ENCODE peak calls at places on chromosomes 16 and 17, in five cellular contexts. One of them, this sample, is unnamed.

GRCh38 chr16:57938936-57939871 is 31.7 kb downstream of the CNGB1 start:
- DNase-seq in tibial nerve: peak
- DNase-seq in cerebellum: no peak
- DNase-seq in H4: peak
- DNase-seq in lung: peak
- DNase-seq in this sample: peak

GRCh38 chr16:50594332-50595260 is 46.4 kb downstream of the NKD1 start:
- DNase-seq in H4: no peak
- DNase-seq in tibial nerve: no peak
- DNase-seq in cerebellum: no peak
- DNase-seq in lung: no peak
- DNase-seq in this sample: no peak

GRCh38 chr16:7938175-7938574 is 605.5 kb downstream of the RBFOX1 start:
- DNase-seq in H4: no peak
- DNase-seq in cerebellum: no peak
- DNase-seq in lung: no peak
- DNase-seq in tibial nerve: no peak
- DNase-seq in this sample: no peak

GRCh38 chr17:41792835-41793748 is 6.6 kb upstream of the JUP start:
- DNase-seq in H4: peak
- DNase-seq in cerebellum: no peak
- DNase-seq in lung: peak
- DNase-seq in tibial nerve: no peak
- DNase-seq in this sample: no peak

GRCh38 chr16:46727184-46727583 is 21.0 kb downstream of the MYLK3 start:
- DNase-seq in cerebellum: no peak
- DNase-seq in H4: no peak
- DNase-seq in lung: no peak
- DNase-seq in tibial nerve: no peak
- DNase-seq in this sample: no peak

GRCh38 chr17:67476787-67477335 is 99.8 kb downstream of the PITPNC1 start:
- DNase-seq in H4: no peak
- DNase-seq in tibial nerve: no peak
- DNase-seq in cerebellum: no peak
- DNase-seq in lung: no peak
- DNase-seq in this sample: no peak

GRCh38 chr17:41520821-41521521 is 2.3 kb upstream of the KRT15 start:
- DNase-seq in tibial nerve: no peak
- DNase-seq in cerebellum: no peak
- DNase-seq in H4: no peak
- DNase-seq in lung: no peak
- DNase-seq in this sample: no peak

GRCh38 chr16:50401355-50401754 is 32.6 kb upstream of the BRD7 start:
- DNase-seq in cerebellum: no peak
- DNase-seq in H4: no peak
- DNase-seq in lung: peak
- DNase-seq in tibial nerve: no peak
- DNase-seq in this sample: no peak

GRCh38 chr17:10646393-10646990 is 10.6 kb downstream of the MYH3 start:
- DNase-seq in cerebellum: peak
- DNase-seq in H4: peak
- DNase-seq in tibial nerve: peak
- DNase-seq in lung: peak
- DNase-seq in this sample: peak

GRCh38 chr16:88619859-88620655 is 18.3 kb upstream of the IL17C start:
- DNase-seq in H4: peak
- DNase-seq in cerebellum: no peak
- DNase-seq in lung: no peak
- DNase-seq in tibial nerve: no peak
- DNase-seq in this sample: no peak

GRCh38 chr17:16919663-16920627 is 52.0 kb downstream of the TNFRSF13B start:
- DNase-seq in lung: no peak
- DNase-seq in tibial nerve: no peak
- DNase-seq in cerebellum: no peak
- DNase-seq in H4: no peak
- DNase-seq in this sample: no peak

GRCh38 chr17:61338000-61338864 is 61.4 kb upstream of the TBX2 start:
- DNase-seq in cerebellum: no peak
- DNase-seq in tibial nerve: no peak
- DNase-seq in lung: no peak
- DNase-seq in H4: peak
- DNase-seq in this sample: no peak

GRCh38 chr17:71501716-71502115 is 619.1 kb upstream of the SOX9 start:
- DNase-seq in H4: no peak
- DNase-seq in tibial nerve: no peak
- DNase-seq in cerebellum: no peak
- DNase-seq in lung: no peak
- DNase-seq in this sample: no peak

GRCh38 chr16:80391095-80391494 is 149.7 kb upstream of the DYNLRB2 start:
- DNase-seq in cerebellum: no peak
- DNase-seq in lung: no peak
- DNase-seq in H4: no peak
- DNase-seq in tibial nerve: no peak
- DNase-seq in this sample: no peak

GRCh38 chr17:80999224-81000088 is 7.8 kb downstream of the CHMP6 start:
- DNase-seq in cerebellum: no peak
- DNase-seq in lung: no peak
- DNase-seq in H4: no peak
- DNase-seq in tibial nerve: no peak
- DNase-seq in this sample: no peak

GRCh38 chr17:73432624-73433190 is 120.9 kb upstream of the CDC42EP4 start:
- DNase-seq in cerebellum: peak
- DNase-seq in H4: no peak
- DNase-seq in tibial nerve: no peak
- DNase-seq in lung: no peak
- DNase-seq in this sample: peak

GRCh38 chr17:17853811-17854527 is 17.2 kb upstream of the SREBF1 start:
- DNase-seq in cerebellum: no peak
- DNase-seq in lung: no peak
- DNase-seq in tibial nerve: no peak
- DNase-seq in H4: no peak
- DNase-seq in this sample: no peak

GRCh38 chr17:65219124-65219523 is 82.0 kb downstream of the RGS9 start:
- DNase-seq in H4: no peak
- DNase-seq in tibial nerve: no peak
- DNase-seq in cerebellum: no peak
- DNase-seq in lung: no peak
- DNase-seq in this sample: no peak

GRCh38 chr16:48029768-48030167 is 126.0 kb downstream of the ABCC12 start:
- DNase-seq in tibial nerve: no peak
- DNase-seq in lung: no peak
- DNase-seq in H4: no peak
- DNase-seq in cerebellum: no peak
- DNase-seq in this sample: peak

GRCh38 chr17:63950940-63951907 is 19.1 kb upstream of the CD79B start:
- DNase-seq in cerebellum: no peak
- DNase-seq in lung: no peak
- DNase-seq in tibial nerve: no peak
- DNase-seq in H4: no peak
- DNase-seq in this sample: peak

GRCh38 chr17:38885728-38886642 is 16.1 kb downstream of the LASP1 start:
- DNase-seq in cerebellum: peak
- DNase-seq in tibial nerve: no peak
- DNase-seq in lung: no peak
- DNase-seq in H4: no peak
- DNase-seq in this sample: peak

GRCh38 chr16:4369006-4369766 is 2.5 kb upstream of the VASN start:
- DNase-seq in cerebellum: peak
- DNase-seq in tibial nerve: no peak
- DNase-seq in H4: peak
- DNase-seq in lung: no peak
- DNase-seq in this sample: peak

This sample was measured in G401.